ENCODE peak calls at places on chromosomes 6 and 20, in nine cellular contexts. V is fibroblast of mammary gland, O is AG09309, S is brain microvascular endothelial cell, H is A673, T is fibroblast of lung, C is GM06990, D is GM12865, R is vagina. K is an unnamed sample.

GRCh38 chr6:158286413-158286812 is 25.9 kb upstream of the TULP4 start:
- DNase-seq in V (peak; percentile 61), O (peak; percentile 56), S (peak; percentile 42), H (no peak), T (peak; percentile 74), C (no peak), D (no peak), R (no peak), K (no peak)

GRCh38 chr6:25835442-25836283 is 3.8 kb upstream of the SLC17A1 start:
- DNase-seq in V (no peak), O (no peak), S (peak; percentile 4), H (no peak), T (no peak), C (no peak), D (no peak), R (no peak), K (no peak)

GRCh38 chr6:31597006-31597405 is 4.2 kb upstream of the NCR3 start:
- DNase-seq in V (peak; percentile 38), O (no peak), S (peak; percentile 32), H (peak; percentile 75), T (peak; percentile 23), C (no peak), D (peak; percentile 77), R (no peak), K (no peak)

GRCh38 chr20:20820104-20820503 is 107.7 kb upstream of the RALGAPA2 start:
- DNase-seq in V (peak; percentile 5), O (no peak), S (no peak), H (peak; percentile 68), T (no peak), C (no peak), D (no peak), R (no peak), K (no peak)

GRCh38 chr6:5261545-5262109 is 314 bp downstream of the FARS2 start:
- DNase-seq in V (no peak), O (peak; percentile 1), S (no peak), H (no peak), T (peak; percentile 6), C (no peak), D (peak; percentile 24), R (no peak), K (no peak)

GRCh38 chr6:68087399-68088133 is 547.5 kb upstream of the ADGRB3 start:
- DNase-seq in V (peak; percentile 12), O (no peak), S (no peak), H (peak; percentile 6), T (peak; percentile 67), C (peak; percentile 34), D (peak; percentile 62), R (no peak), K (no peak)

GRCh38 chr20:8039048-8039447 is 19.5 kb upstream of the TMX4 start:
- DNase-seq in V (no peak), O (no peak), S (no peak), H (no peak), T (no peak), C (no peak), D (no peak), R (no peak), K (no peak)

GRCh38 chr6:138012682-138013081 is 94.5 kb downstream of the PERP start:
- DNase-seq in V (no peak), O (no peak), S (no peak), H (no peak), T (no peak), C (no peak), D (no peak), R (no peak), K (no peak)

GRCh38 chr6:130396722-130397121 is 30.9 kb downstream of the TMEM200A start:
- DNase-seq in V (peak; percentile 34), O (no peak), S (no peak), H (no peak), T (no peak), C (no peak), D (peak; percentile 13), R (no peak), K (no peak)

GRCh38 chr6:112979830-112980229 is 632.7 kb downstream of the RFPL4B start:
- DNase-seq in V (peak; percentile 80), O (peak; percentile 46), S (peak; percentile 16), H (peak; percentile 60), T (no peak), C (no peak), D (no peak), R (no peak), K (no peak)

GRCh38 chr20:57659789-57660509 is 39.7 kb upstream of the ZBP1 start:
- DNase-seq in V (no peak), O (no peak), S (no peak), H (no peak), T (no peak), C (no peak), D (no peak), R (peak; percentile 77), K (no peak)
- H3K4me3 ChIP-seq in V (no peak overlapping the region), O (no peak overlapping the region), S (no peak overlapping the region), H (no peak overlapping the region), T (no peak overlapping the region), C (no peak overlapping the region), D (no peak overlapping the region), R (no peak overlapping the region), K (no peak overlapping the region)

GRCh38 chr20:25299801-25300200 is 51.9 kb downstream of the PYGB start:
- DNase-seq in V (peak; percentile 33), O (no peak), S (peak; percentile 37), H (no peak), T (no peak), C (no peak), D (no peak), R (no peak), K (no peak)
- TF ChIP-seq CTCF in V (no peak), O (no peak), S (peak; percentile 43), H (no peak), T (no peak), C (no peak), D (no peak), R (no peak), K (peak; percentile 22)

GRCh38 chr6:165819394-165819793 is 156.4 kb upstream of the PDE10A start:
- DNase-seq in V (no peak), O (no peak), S (peak; percentile 22), H (no peak), T (no peak), C (no peak), D (no peak), R (no peak), K (no peak)
- H3K4me3 ChIP-seq in V (no peak overlapping the region), O (no peak overlapping the region), S (no peak overlapping the region), H (no peak overlapping the region), T (no peak overlapping the region), C (no peak overlapping the region), D (no peak overlapping the region), R (no peak overlapping the region), K (peak overlapping the region; percentile 4)

DNA sequence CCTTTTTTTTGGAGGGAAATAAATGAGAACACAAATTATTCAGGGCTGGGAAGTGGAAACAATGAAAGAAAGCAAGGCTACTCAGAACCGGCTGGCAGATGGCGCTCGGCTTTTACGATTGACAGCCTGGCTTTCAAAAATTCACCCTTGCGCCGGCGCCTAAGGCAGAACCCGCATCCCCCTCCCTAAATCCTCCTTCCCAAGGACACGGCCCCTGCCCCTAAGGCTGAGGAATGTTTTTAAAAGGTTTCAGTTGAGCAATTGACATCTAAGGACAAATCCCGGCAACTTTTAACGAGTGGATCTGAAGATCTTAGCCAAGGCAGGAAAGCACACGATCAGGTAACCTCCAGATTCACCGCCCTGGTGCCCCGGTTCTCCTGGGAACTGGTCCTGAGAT is 16.3 kb downstream of the GNAS start:
- DNase-seq in V (no peak), O (no peak), S (no peak), H (no peak), T (peak; percentile 28), C (no peak), D (peak; percentile 29), R (no peak), K (no peak)
- TF ChIP-seq CTCF in V (no peak), O (peak; percentile 32), S (peak; percentile 63), H (peak; percentile 13), T (peak; percentile 25), C (peak; percentile 29), D (peak; percentile 36), R (no peak), K (peak; percentile 49)

DNA sequence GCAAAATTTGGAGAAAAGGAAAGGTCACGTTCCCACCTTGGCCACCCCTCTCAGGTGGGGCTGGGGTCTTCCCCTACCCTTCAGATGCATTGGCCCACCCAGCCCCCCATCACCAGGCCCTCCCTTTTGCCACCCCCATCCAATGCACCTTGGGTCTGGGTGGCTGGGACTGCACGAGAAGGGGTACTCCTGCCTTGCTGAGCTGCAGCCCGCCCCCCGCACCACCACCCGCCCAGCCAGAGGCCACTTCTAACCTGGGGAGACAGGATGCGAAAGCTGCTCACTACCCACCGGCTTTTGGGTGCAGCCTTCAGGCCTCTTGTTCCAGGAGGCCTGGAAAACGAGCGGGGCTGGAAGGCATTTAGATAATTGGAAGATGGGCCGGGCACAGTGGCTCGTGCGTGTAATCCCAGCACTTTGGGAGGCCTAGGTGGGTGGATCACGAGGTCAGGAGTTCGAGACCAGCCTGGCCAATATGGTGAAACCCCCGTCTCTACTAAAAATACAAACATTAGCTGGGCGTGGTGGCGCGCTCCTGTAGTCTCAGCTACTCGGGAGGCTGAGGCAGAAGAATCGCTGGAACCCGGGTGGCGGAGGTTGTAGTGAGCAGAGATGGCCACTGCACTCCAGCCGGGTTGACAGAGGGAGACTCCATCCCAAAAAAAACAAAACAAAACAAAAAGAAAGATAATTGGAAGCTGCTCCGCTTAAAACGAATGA is 1.2 kb upstream of the CDC25B start:
- DNase-seq in V (no peak), O (no peak), S (no peak), H (no peak), T (no peak), C (no peak), D (no peak), R (peak; percentile 87), K (no peak)
- H3K4me3 ChIP-seq in V (peak overlapping the region; percentile 74), O (peak overlapping the region; percentile 79), S (peak overlapping the region; percentile 83), H (peak overlapping the region; percentile 97), T (peak overlapping the region; percentile 95), C (peak overlapping the region; percentile 82), D (peak overlapping the region; percentile 91), R (peak overlapping the region; percentile 61), K (peak overlapping the region; percentile 77)

GRCh38 chr6:109808837-109809236 is 117.7 kb downstream of the FIG4 start:
- DNase-seq in V (no peak), O (no peak), S (no peak), H (no peak), T (no peak), C (peak; percentile 13), D (no peak), R (no peak), K (no peak)

GRCh38 chr6:109804020-109804419 is 112.9 kb downstream of the FIG4 start:
- DNase-seq in V (no peak), O (no peak), S (no peak), H (no peak), T (no peak), C (no peak), D (no peak), R (no peak), K (no peak)

GRCh38 chr6:109807881-109808280 is 116.8 kb downstream of the FIG4 start:
- DNase-seq in V (no peak), O (no peak), S (no peak), H (no peak), T (no peak), C (no peak), D (no peak), R (no peak), K (no peak)
- TF ChIP-seq CTCF in V (no peak), O (no peak), S (no peak), H (no peak), T (no peak), C (no peak), D (no peak), R (no peak), K (no peak)